ENCODE peak calls at places on chromosomes 7 and 10, in four cellular contexts. One of them, this sample, is unnamed.

GRCh38 chr7:19117081-19117869 is at the start of gene TWIST1:
- DNase-seq in HCT116: no peak
- DNase-seq in spleen: peak
- DNase-seq in HL-60: no peak
- DNase-seq in this sample: no peak

GRCh38 chr10:100562806-100563293 is 27.1 kb downstream of the HIF1AN start:
- DNase-seq in HCT116: no peak
- DNase-seq in spleen: no peak
- DNase-seq in HL-60: peak
- DNase-seq in this sample: no peak

GRCh38 chr10:19048479-19048878 is at the start of gene MALRD1:
- DNase-seq in HCT116: no peak
- DNase-seq in spleen: no peak
- DNase-seq in HL-60: no peak
- DNase-seq in this sample: no peak

GRCh38 chr10:104447331-104447730 is 93.7 kb downstream of the CFAP58 start:
- DNase-seq in HCT116: no peak
- DNase-seq in spleen: no peak
- DNase-seq in HL-60: no peak
- DNase-seq in this sample: no peak

GRCh38 chr10:69428138-69428537 is 11.4 kb upstream of the TACR2 start:
- DNase-seq in HCT116: no peak
- DNase-seq in spleen: no peak
- DNase-seq in HL-60: no peak
- DNase-seq in this sample: no peak

GRCh38 chr7:71886066-71886465 is 526.1 kb downstream of the CALN1 start:
- DNase-seq in HCT116: no peak
- DNase-seq in spleen: no peak
- DNase-seq in HL-60: no peak
- DNase-seq in this sample: no peak

GRCh38 chr10:119541459-119542356 is 811 bp downstream of the RGS10 start:
- DNase-seq in HCT116: no peak
- DNase-seq in spleen: peak
- DNase-seq in HL-60: no peak
- DNase-seq in this sample: no peak

GRCh38 chr10:33559105-33559504 is 224.6 kb upstream of the NRP1 start:
- DNase-seq in HCT116: no peak
- DNase-seq in spleen: no peak
- DNase-seq in HL-60: no peak
- DNase-seq in this sample: no peak

GRCh38 chr7:135930565-135931423 is 46.4 kb downstream of the MTPN start:
- DNase-seq in HCT116: no peak
- DNase-seq in spleen: no peak
- DNase-seq in HL-60: no peak
- DNase-seq in this sample: no peak

GRCh38 chr7:106485919-106486318 is 175.0 kb downstream of the CCDC71L start:
- DNase-seq in HCT116: no peak
- DNase-seq in spleen: no peak
- DNase-seq in HL-60: no peak
- DNase-seq in this sample: no peak

GRCh38 chr7:77351539-77352004 is 64.6 kb downstream of the GSAP start:
- DNase-seq in HCT116: no peak
- DNase-seq in spleen: peak
- DNase-seq in HL-60: peak
- DNase-seq in this sample: peak

GRCh38 chr10:133096616-133097269 is 9.0 kb downstream of the ADGRA1 start:
- DNase-seq in HCT116: no peak
- DNase-seq in spleen: no peak
- DNase-seq in HL-60: no peak
- DNase-seq in this sample: no peak

GRCh38 chr10:132690821-132691610 is 94.9 kb downstream of the NKX6-2 start:
- DNase-seq in HCT116: no peak
- DNase-seq in spleen: peak
- DNase-seq in HL-60: no peak
- DNase-seq in this sample: no peak

GRCh38 chr7:103391976-103392375 is 44.5 kb downstream of the PSMC2 start:
- DNase-seq in HCT116: no peak
- DNase-seq in spleen: no peak
- DNase-seq in HL-60: no peak
- DNase-seq in this sample: no peak

DNA sequence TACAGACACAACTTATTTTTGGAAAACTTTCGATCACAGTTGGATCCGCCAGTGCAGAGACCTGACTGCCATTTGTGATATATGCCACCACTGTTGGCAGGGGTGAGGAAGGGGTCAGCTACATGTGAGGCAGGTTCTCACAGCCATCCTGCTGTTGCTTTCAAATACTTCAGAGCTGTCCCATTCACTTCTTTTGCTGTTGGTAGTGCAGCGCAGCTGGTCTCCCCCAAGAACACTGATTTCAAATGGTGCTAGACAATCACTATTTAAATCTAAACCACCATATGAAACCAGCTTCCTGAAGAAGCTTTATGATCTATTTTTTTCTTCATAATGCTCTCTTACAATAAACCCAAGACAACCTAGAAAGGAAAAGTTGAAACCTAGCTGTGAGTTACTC is 143.2 kb upstream of the KLF14 start:
- DNase-seq in HCT116: no peak
- DNase-seq in spleen: no peak
- DNase-seq in HL-60: no peak
- DNase-seq in this sample: no peak
- TF ChIP-seq POLR2AphosphoS5 in HCT116: no peak
- TF ChIP-seq POLR2AphosphoS5 in spleen: no peak
- TF ChIP-seq POLR2AphosphoS5 in HL-60: no peak
- TF ChIP-seq POLR2AphosphoS5 in this sample: peak

GRCh38 chr10:35921866-35922265 is 279.8 kb upstream of the FZD8 start:
- DNase-seq in HCT116: no peak
- DNase-seq in spleen: no peak
- DNase-seq in HL-60: no peak
- DNase-seq in this sample: no peak
- TF ChIP-seq POLR2AphosphoS5 in HCT116: no peak
- TF ChIP-seq POLR2AphosphoS5 in spleen: no peak
- TF ChIP-seq POLR2AphosphoS5 in HL-60: no peak
- TF ChIP-seq POLR2AphosphoS5 in this sample: no peak

DNA sequence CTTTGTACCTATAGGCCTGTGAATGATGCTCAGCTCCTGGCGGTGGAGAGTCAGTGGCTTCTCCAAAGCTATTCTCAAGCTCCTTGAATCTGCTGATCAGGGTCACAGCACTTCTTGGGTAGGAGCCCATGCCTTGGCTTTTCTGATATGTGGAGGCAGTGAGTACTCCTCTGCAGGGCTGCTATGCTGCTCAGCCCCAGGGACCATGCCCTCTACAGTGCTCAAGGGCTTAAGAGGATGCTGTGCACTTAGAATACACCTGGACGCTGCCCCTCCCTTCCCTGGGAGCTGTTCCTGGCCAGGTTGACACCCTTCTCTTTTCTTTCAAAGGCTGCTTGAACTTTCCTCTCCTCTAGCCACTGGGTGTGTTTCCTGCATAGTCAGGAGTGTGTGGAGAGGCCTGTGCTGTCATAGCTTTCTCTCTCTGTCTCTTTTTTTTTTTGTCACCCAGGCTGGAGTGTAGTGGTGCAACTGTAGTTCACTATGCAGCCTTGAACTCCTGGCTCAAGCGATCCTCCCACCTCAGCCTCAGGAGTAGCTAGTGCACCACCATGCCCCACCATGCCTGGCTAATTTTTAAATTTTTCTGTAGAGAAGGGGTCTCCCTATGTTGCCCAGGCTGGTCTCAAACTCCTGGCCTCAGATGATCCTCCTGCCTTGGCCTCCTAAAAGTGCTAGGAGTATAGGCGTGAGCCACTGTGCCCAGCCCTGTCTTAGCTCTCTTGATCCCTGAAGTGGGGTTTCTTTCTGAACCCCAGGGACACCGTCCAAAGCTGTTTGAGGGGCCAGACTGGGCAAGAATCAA is 113.9 kb downstream of the KIF20B start:
- DNase-seq in HCT116: no peak
- DNase-seq in spleen: no peak
- DNase-seq in HL-60: no peak
- DNase-seq in this sample: no peak
- TF ChIP-seq POLR2AphosphoS5 in HCT116: no peak
- TF ChIP-seq POLR2AphosphoS5 in spleen: no peak
- TF ChIP-seq POLR2AphosphoS5 in HL-60: no peak
- TF ChIP-seq POLR2AphosphoS5 in this sample: no peak

GRCh38 chr10:70815504-70816219 is at the start of gene SGPL1:
- DNase-seq in HCT116: peak
- DNase-seq in spleen: peak
- DNase-seq in HL-60: peak
- DNase-seq in this sample: peak

GRCh38 chr10:70814126-70814525 is 1.6 kb upstream of the SGPL1 start:
- DNase-seq in HCT116: no peak
- DNase-seq in spleen: no peak
- DNase-seq in HL-60: no peak
- DNase-seq in this sample: no peak

GRCh38 chr10:70811881-70812280 is 3.9 kb upstream of the SGPL1 start:
- DNase-seq in HCT116: no peak
- DNase-seq in spleen: no peak
- DNase-seq in HL-60: no peak
- DNase-seq in this sample: no peak

GRCh38 chr10:70812814-70813213 is 2.9 kb upstream of the SGPL1 start:
- DNase-seq in HCT116: no peak
- DNase-seq in spleen: no peak
- DNase-seq in HL-60: no peak
- DNase-seq in this sample: no peak

DNA sequence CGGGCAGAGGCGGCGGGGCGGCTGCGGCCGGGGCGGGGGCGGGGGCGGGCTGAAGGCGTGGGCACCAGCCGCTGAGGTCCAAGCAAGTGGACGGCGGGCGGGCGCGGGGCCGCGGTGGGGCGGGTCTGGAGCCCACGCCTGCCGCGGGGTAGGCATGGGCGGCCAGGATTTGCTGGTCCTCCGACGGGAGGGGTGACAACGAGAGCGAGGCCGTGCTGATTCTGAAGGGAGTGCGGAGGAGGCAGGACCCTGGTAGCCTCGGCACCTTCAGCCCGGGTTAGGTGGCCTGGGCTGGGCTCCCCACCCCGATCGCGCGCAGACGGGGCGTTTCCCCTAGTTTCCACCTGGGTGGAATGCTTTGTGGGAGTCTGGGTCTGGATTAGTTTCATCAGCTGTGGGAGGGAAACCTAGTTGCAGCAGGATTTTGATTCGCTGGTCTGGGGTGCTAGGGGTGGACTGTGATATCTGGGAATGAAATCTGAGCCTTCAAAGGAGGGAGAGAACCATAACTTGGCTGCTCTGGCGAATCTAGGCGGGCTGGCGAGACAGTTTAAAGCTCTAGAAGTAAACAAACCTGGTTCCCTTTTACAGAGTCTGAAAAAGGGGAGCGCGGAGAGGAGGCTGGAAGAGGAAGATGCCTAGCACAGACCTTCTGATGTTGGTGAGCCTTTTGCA is 609 bp downstream of the SGPL1 start:
- DNase-seq in HCT116: peak
- DNase-seq in spleen: peak
- DNase-seq in HL-60: no peak
- DNase-seq in this sample: peak
- TF ChIP-seq POLR2AphosphoS5 in HCT116: peak
- TF ChIP-seq POLR2AphosphoS5 in spleen: no peak
- TF ChIP-seq POLR2AphosphoS5 in HL-60: no peak
- TF ChIP-seq POLR2AphosphoS5 in this sample: no peak

GRCh38 chr10:86305521-86305920 is 61.1 kb downstream of the GRID1 start:
- DNase-seq in HCT116: no peak
- DNase-seq in spleen: peak
- DNase-seq in HL-60: no peak
- DNase-seq in this sample: no peak
- TF ChIP-seq POLR2AphosphoS5 in HCT116: no peak
- TF ChIP-seq POLR2AphosphoS5 in spleen: no peak
- TF ChIP-seq POLR2AphosphoS5 in HL-60: no peak
- TF ChIP-seq POLR2AphosphoS5 in this sample: no peak

GRCh38 chr10:75542902-75543301 is 111.5 kb downstream of the LRMDA start:
- DNase-seq in HCT116: no peak
- DNase-seq in spleen: no peak
- DNase-seq in HL-60: no peak
- DNase-seq in this sample: no peak
- TF ChIP-seq POLR2AphosphoS5 in HCT116: no peak
- TF ChIP-seq POLR2AphosphoS5 in spleen: peak
- TF ChIP-seq POLR2AphosphoS5 in HL-60: no peak
- TF ChIP-seq POLR2AphosphoS5 in this sample: no peak

DNA sequence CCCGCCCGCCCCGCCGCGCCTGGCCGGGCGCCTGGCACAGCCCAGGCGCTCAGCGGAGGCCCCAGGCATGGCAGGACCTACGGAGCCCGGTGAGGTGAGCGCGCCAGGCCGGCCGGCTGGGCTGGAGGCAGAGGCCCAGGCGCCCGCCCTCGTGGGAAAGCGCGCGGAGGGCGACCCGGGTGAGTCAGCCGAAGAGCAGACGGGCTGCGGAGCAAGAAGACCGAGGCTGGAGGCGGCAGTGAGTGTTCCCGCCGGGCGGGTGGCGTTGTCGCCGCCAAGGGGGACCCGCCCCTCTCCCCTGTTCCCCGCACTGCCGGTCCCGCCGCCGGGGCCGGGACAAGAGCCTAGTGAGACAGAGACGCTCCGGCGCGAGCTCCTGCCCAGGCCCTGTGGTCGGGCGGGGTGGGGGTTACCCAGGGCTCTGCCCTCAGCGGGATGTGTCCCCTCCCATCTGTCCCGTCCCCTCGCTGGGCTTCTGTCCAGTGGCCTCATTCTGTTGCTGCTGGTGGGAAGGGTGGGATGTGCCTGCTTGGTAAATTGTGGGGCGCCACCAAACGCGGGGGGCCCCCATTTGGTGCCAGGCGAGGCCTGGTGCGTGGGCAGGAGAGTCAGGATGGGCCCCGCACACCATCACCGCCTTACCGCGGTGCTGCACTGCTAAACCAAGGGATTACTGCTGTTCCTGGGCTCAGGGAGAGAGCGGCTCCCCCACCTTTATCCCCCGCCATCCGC is 17.0 kb upstream of the NODAL start:
- DNase-seq in HCT116: no peak
- DNase-seq in spleen: peak
- DNase-seq in HL-60: peak
- DNase-seq in this sample: no peak
- TF ChIP-seq POLR2AphosphoS5 in HCT116: peak
- TF ChIP-seq POLR2AphosphoS5 in spleen: peak
- TF ChIP-seq POLR2AphosphoS5 in HL-60: no peak
- TF ChIP-seq POLR2AphosphoS5 in this sample: no peak